ENCODE peak calls at places on chromosomes 3 and 15, in eight cellular contexts. G is T follicular helper cell; A is NCI-H524; W is COR-L47; D is effector CD4-positive, alpha-beta T cell; Z is fibroblast of the conjunctiva; H is activated T-cell treated with anti-CD3 and anti-CD28 coated beads, Interleukin-2, amount 50 U/mL, for 72 hours; S is NCI-H345. C is an unnamed sample.

GRCh38 chr15:98160236-98160635 is 199.7 kb downstream of the ARRDC4 start:
- DNase-seq in G (no peak), A (no peak), W (peak), D (no peak), Z (no peak), H (peak), S (no peak), C (no peak)

GRCh38 chr3:66393486-66394260 is 107.1 kb downstream of the LRIG1 start:
- DNase-seq in G (peak), A (no peak), W (peak), D (peak), Z (peak), H (peak), S (peak), C (no peak)

GRCh38 chr15:96415513-96416217 is 85.2 kb downstream of the NR2F2 start:
- DNase-seq in G (no peak), A (no peak), W (no peak), D (no peak), Z (no peak), H (no peak), S (no peak), C (no peak)

GRCh38 chr3:170081079-170081741 is 43.4 kb downstream of the GPR160 start:
- DNase-seq in G (no peak), A (no peak), W (no peak), D (no peak), Z (peak), H (no peak), S (no peak), C (no peak)

GRCh38 chr3:174907027-174907426 is 47.9 kb downstream of the NAALADL2 start:
- DNase-seq in G (no peak), A (no peak), W (no peak), D (no peak), Z (no peak), H (no peak), S (no peak), C (no peak)

GRCh38 chr15:48940508-48940907 is 23.2 kb downstream of the SHC4 start:
- DNase-seq in G (no peak), A (no peak), W (no peak), D (no peak), Z (peak), H (peak), S (no peak), C (no peak)

GRCh38 chr3:38114875-38115644 is 21.9 kb downstream of the ACAA1 start:
- DNase-seq in G (no peak), A (no peak), W (no peak), D (no peak), Z (no peak), H (no peak), S (no peak), C (no peak)

GRCh38 chr3:52030725-52031330 is 25.5 kb downstream of the DUSP7 start:
- DNase-seq in G (no peak), A (no peak), W (no peak), D (no peak), Z (no peak), H (no peak), S (no peak), C (peak)

GRCh38 chr3:56976666-56977560 is 83.6 kb upstream of the SPATA12 start:
- DNase-seq in G (no peak), A (peak), W (peak), D (no peak), Z (peak), H (no peak), S (peak), C (peak)

C was measured in SK-N-DZ.